ENCODE peak calls at places on chromosomes 2 and 18, in five cellular contexts. T is NCI-H1417, J is midbrain, G is EL, O is left ventricle myocardium superior. K is an unnamed sample.

GRCh38 chr2:98012561-98012979 is 16.8 kb upstream of the TMEM131 start:
- DNase-seq in T (no peak), J (no peak), G (no peak), O (no peak), K (no peak)

GRCh38 chr2:86397989-86398388 is 43.2 kb upstream of the KDM3A start:
- DNase-seq in T (no peak), J (no peak), G (no peak), O (no peak), K (no peak)

GRCh38 chr18:23406271-23406787 is 46.8 kb upstream of the RIOK3 start:
- DNase-seq in T (no peak), J (no peak), G (no peak), O (no peak), K (no peak)

GRCh38 chr2:26599387-26599786 is 41.8 kb downstream of the CIB4 start:
- DNase-seq in T (no peak), J (no peak), G (no peak), O (no peak), K (no peak)

GRCh38 chr2:227608469-227609338 is 5.9 kb downstream of the SCYGR3 start:
- DNase-seq in T (no peak), J (peak; percentile 21), G (no peak), O (no peak), K (no peak)

GRCh38 chr2:205133544-205133943 is 548.8 kb upstream of the NRP2 start:
- DNase-seq in T (no peak), J (no peak), G (no peak), O (peak; percentile 39), K (peak; percentile 38)

GRCh38 chr18:58095251-58095650 is 51.2 kb downstream of the NEDD4L start:
- DNase-seq in T (no peak), J (no peak), G (no peak), O (no peak), K (no peak)

GRCh38 chr18:8277270-8277669 is 332.0 kb upstream of the RAB12 start:
- DNase-seq in T (no peak), J (no peak), G (no peak), O (no peak), K (peak; percentile 36)

GRCh38 chr2:203861197-203861596 is 6.4 kb upstream of the CTLA4 start:
- DNase-seq in T (no peak), J (no peak), G (no peak), O (no peak), K (no peak)

GRCh38 chr2:172394008-172394407 is 33.4 kb upstream of the ITGA6 start:
- DNase-seq in T (no peak), J (no peak), G (no peak), O (no peak), K (no peak)

GRCh38 chr2:11589316-11589940 is 55.6 kb downstream of the GREB1 start:
- DNase-seq in T (no peak), J (no peak), G (no peak), O (no peak), K (peak; percentile 11)

GRCh38 chr2:26068602-26069298 is 34.9 kb downstream of the RAB10 start:
- DNase-seq in T (no peak), J (no peak), G (peak; percentile 85), O (no peak), K (peak; percentile 77)

GRCh38 chr2:148501545-148501944 is 143.0 kb upstream of the EPC2 start:
- DNase-seq in T (no peak), J (no peak), G (no peak), O (no peak), K (no peak)

GRCh38 chr2:168961450-168962229 is 60.5 kb downstream of the G6PC2 start:
- DNase-seq in T (peak; percentile 62), J (peak; percentile 76), G (peak; percentile 73), O (no peak), K (peak; percentile 86)

GRCh38 chr2:241154915-241155314 is 4.6 kb downstream of the PPP1R7 start:
- DNase-seq in T (no peak), J (no peak), G (no peak), O (no peak), K (no peak)

GRCh38 chr18:45174755-45175154 is 440.5 kb upstream of the SLC14A2 start:
- DNase-seq in T (no peak), J (no peak), G (no peak), O (no peak), K (no peak)